ENCODE peak calls at places on chromosome 14, in four cellular contexts. One of them, this sample, is unnamed. For H3K4me1, the result is how much of the 10 kb centered on the place peaks cover.

GRCh38 chr14:80872645-80873044 is 68.9 kb downstream of the CEP128 start:
- DNase-seq in colonic mucosa: no peak
- DNase-seq in HCT116: no peak
- DNase-seq in stomach: no peak
- DNase-seq in this sample: no peak

GRCh38 chr14:63045234-63045611 is at the start of gene KCNH5:
- DNase-seq in colonic mucosa: no peak
- DNase-seq in HCT116: no peak
- DNase-seq in stomach: no peak
- DNase-seq in this sample: peak

GRCh38 chr14:100400115-100400514 is 77.0 kb downstream of the SLC25A47 start:
- DNase-seq in colonic mucosa: peak
- DNase-seq in HCT116: no peak
- DNase-seq in stomach: peak
- DNase-seq in this sample: no peak

GRCh38 chr14:95432152-95433093 is 84.0 kb downstream of the SYNE3 start:
- DNase-seq in colonic mucosa: peak
- DNase-seq in HCT116: no peak
- DNase-seq in stomach: peak
- DNase-seq in this sample: peak

GRCh38 chr14:68880581-68881105 is 87.8 kb upstream of the ZFP36L1 start:
- DNase-seq in colonic mucosa: no peak
- DNase-seq in HCT116: no peak
- DNase-seq in stomach: no peak
- DNase-seq in this sample: no peak

GRCh38 chr14:91155626-91156089 is 41.8 kb downstream of the DGLUCY start:
- DNase-seq in colonic mucosa: peak
- DNase-seq in HCT116: no peak
- DNase-seq in stomach: no peak
- DNase-seq in this sample: no peak

GRCh38 chr14:86787782-86788181 is 1205.2 kb downstream of the GALC start:
- DNase-seq in colonic mucosa: no peak
- DNase-seq in HCT116: no peak
- DNase-seq in stomach: no peak
- DNase-seq in this sample: no peak

GRCh38 chr14:76218660-76219059 is 66.9 kb downstream of the GPATCH2L start:
- DNase-seq in colonic mucosa: no peak
- DNase-seq in HCT116: no peak
- DNase-seq in stomach: no peak
- DNase-seq in this sample: no peak

GRCh38 chr14:55389330-55389729 is 22.3 kb downstream of the ATG14 start:
- DNase-seq in colonic mucosa: no peak
- DNase-seq in HCT116: no peak
- DNase-seq in stomach: no peak
- DNase-seq in this sample: no peak

GRCh38 chr14:77950371-77950770 is 150.5 kb downstream of the ADCK1 start:
- DNase-seq in colonic mucosa: no peak
- DNase-seq in HCT116: no peak
- DNase-seq in stomach: no peak
- DNase-seq in this sample: no peak

GRCh38 chr14:50257728-50258127 is 26.4 kb upstream of the SOS2 start:
- DNase-seq in colonic mucosa: no peak
- DNase-seq in HCT116: no peak
- DNase-seq in stomach: no peak
- DNase-seq in this sample: no peak

GRCh38 chr14:74935340-74935640 is 12.2 kb upstream of the RPS6KL1 start:
- DNase-seq in colonic mucosa: no peak
- DNase-seq in HCT116: no peak
- DNase-seq in stomach: no peak
- DNase-seq in this sample: no peak

GRCh38 chr14:88993946-88994345 is 169.5 kb downstream of the TTC8 start:
- DNase-seq in colonic mucosa: no peak
- DNase-seq in HCT116: no peak
- DNase-seq in stomach: no peak
- DNase-seq in this sample: peak

GRCh38 chr14:21069388-21070082 is 569 bp upstream of the ARHGEF40 start:
- DNase-seq in colonic mucosa: no peak
- DNase-seq in HCT116: no peak
- DNase-seq in stomach: no peak
- DNase-seq in this sample: no peak

GRCh38 chr14:21019377-21019776 is 5.5 kb downstream of the NDRG2 start:
- DNase-seq in colonic mucosa: no peak
- DNase-seq in HCT116: no peak
- DNase-seq in stomach: no peak
- DNase-seq in this sample: no peak

GRCh38 chr14:68788275-68789001 is 4.4 kb downstream of the ZFP36L1 start:
- DNase-seq in colonic mucosa: no peak
- DNase-seq in HCT116: no peak
- DNase-seq in stomach: no peak
- DNase-seq in this sample: no peak

GRCh38 chr14:34052658-34053014 is 101.8 kb upstream of the EGLN3 start:
- DNase-seq in colonic mucosa: peak
- DNase-seq in HCT116: peak
- DNase-seq in stomach: peak
- DNase-seq in this sample: peak

GRCh38 chr14:93183596-93184317 is 940 bp downstream of the MOAP1 start:
- DNase-seq in colonic mucosa: no peak
- DNase-seq in HCT116: no peak
- DNase-seq in stomach: no peak
- DNase-seq in this sample: no peak

GRCh38 chr14:68734231-68734732 is 58.6 kb downstream of the ZFP36L1 start:
- DNase-seq in colonic mucosa: no peak
- DNase-seq in HCT116: no peak
- DNase-seq in stomach: no peak
- DNase-seq in this sample: no peak

GRCh38 chr14:50198503-50198902 is 32.9 kb downstream of the SOS2 start:
- DNase-seq in colonic mucosa: no peak
- DNase-seq in HCT116: no peak
- DNase-seq in stomach: no peak
- DNase-seq in this sample: no peak

GRCh38 chr14:41925409-41925808 is 318.7 kb downstream of the LRFN5 start:
- DNase-seq in colonic mucosa: no peak
- DNase-seq in HCT116: peak
- DNase-seq in stomach: no peak
- DNase-seq in this sample: peak

GRCh38 chr14:99628832-99629618 is 15.9 kb upstream of the HHIPL1 start:
- DNase-seq in colonic mucosa: peak
- DNase-seq in HCT116: peak
- DNase-seq in stomach: peak
- DNase-seq in this sample: peak

GRCh38 chr14:94005324-94005723 is 8.2 kb downstream of the CCDC197 start:
- DNase-seq in colonic mucosa: no peak
- DNase-seq in HCT116: no peak
- DNase-seq in stomach: no peak
- DNase-seq in this sample: no peak

GRCh38 chr14:74786916-74787315 is 23.8 kb downstream of the YLPM1 start:
- DNase-seq in colonic mucosa: no peak
- DNase-seq in HCT116: no peak
- DNase-seq in stomach: no peak
- DNase-seq in this sample: no peak

GRCh38 chr14:105488781-105489606 is 2.1 kb upstream of the TEDC1 start:
- DNase-seq in colonic mucosa: peak
- DNase-seq in HCT116: no peak
- DNase-seq in stomach: no peak
- DNase-seq in this sample: no peak

GRCh38 chr14:75295491-75296338 is 17.1 kb downstream of the FOS start:
- DNase-seq in colonic mucosa: peak
- DNase-seq in HCT116: no peak
- DNase-seq in stomach: peak
- DNase-seq in this sample: peak

GRCh38 chr14:26163761-26164160 is 434.1 kb downstream of the NOVA1 start:
- DNase-seq in colonic mucosa: no peak
- DNase-seq in HCT116: no peak
- DNase-seq in stomach: no peak
- DNase-seq in this sample: peak

GRCh38 chr14:87916886-87917275 is 76.1 kb downstream of the GALC start:
- DNase-seq in colonic mucosa: no peak
- DNase-seq in HCT116: no peak
- DNase-seq in stomach: no peak
- DNase-seq in this sample: no peak

GRCh38 chr14:91893659-91894058 is 26.3 kb upstream of the TC2N start:
- DNase-seq in colonic mucosa: no peak
- DNase-seq in HCT116: no peak
- DNase-seq in stomach: no peak
- DNase-seq in this sample: no peak

GRCh38 chr14:56633544-56633943 is 53.9 kb downstream of the TMEM260 start:
- DNase-seq in colonic mucosa: no peak
- DNase-seq in HCT116: no peak
- DNase-seq in stomach: no peak
- DNase-seq in this sample: no peak

GRCh38 chr14:30990766-30991165 is 34.7 kb upstream of the AP4S1 start:
- DNase-seq in colonic mucosa: no peak
- DNase-seq in HCT116: no peak
- DNase-seq in stomach: no peak
- DNase-seq in this sample: no peak
- H3K4me1 ChIP-seq in colonic mucosa: under half
- H3K4me1 ChIP-seq in HCT116: under half
- H3K4me1 ChIP-seq in stomach: under half
- H3K4me1 ChIP-seq in this sample: half or more

DNA sequence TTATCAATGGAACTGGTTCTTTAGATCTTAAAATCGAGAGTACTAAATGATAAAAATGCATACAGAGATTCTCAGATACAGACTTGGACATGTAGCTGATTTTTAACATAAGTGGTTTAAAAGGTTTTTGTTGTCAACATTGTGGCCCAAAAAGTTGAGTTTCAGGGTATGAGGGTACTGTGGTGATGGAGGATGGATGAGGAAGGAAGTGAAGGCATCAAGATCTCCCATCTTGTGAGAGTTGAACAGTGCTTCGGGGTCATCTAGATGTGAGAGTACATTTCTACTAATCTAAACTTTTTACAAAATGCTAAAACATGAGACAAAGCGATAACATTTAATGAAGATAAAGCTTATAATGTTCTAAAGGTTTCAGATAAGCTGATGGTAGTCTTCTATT is 452.6 kb downstream of the PCNX1 start:
- DNase-seq in colonic mucosa: no peak
- DNase-seq in HCT116: no peak
- DNase-seq in stomach: no peak
- DNase-seq in this sample: no peak
- H3K4me1 ChIP-seq in colonic mucosa: under half
- H3K4me1 ChIP-seq in HCT116: under half
- H3K4me1 ChIP-seq in stomach: under half
- H3K4me1 ChIP-seq in this sample: under half

GRCh38 chr14:67487332-67487731 is 1.2 kb downstream of the TMEM229B start:
- DNase-seq in colonic mucosa: no peak
- DNase-seq in HCT116: no peak
- DNase-seq in stomach: no peak
- DNase-seq in this sample: no peak

GRCh38 chr14:67483599-67484270 is 4.8 kb downstream of the TMEM229B start:
- DNase-seq in colonic mucosa: no peak
- DNase-seq in HCT116: no peak
- DNase-seq in stomach: no peak
- DNase-seq in this sample: no peak

GRCh38 chr14:67485501-67486095 is 2.9 kb downstream of the TMEM229B start:
- DNase-seq in colonic mucosa: no peak
- DNase-seq in HCT116: no peak
- DNase-seq in stomach: no peak
- DNase-seq in this sample: no peak

GRCh38 chr14:67487937-67488893 is at the start of gene TMEM229B:
- DNase-seq in colonic mucosa: peak
- DNase-seq in HCT116: no peak
- DNase-seq in stomach: peak
- DNase-seq in this sample: no peak

GRCh38 chr14:67486890-67487289 is 1.6 kb downstream of the TMEM229B start:
- DNase-seq in colonic mucosa: no peak
- DNase-seq in HCT116: no peak
- DNase-seq in stomach: no peak
- DNase-seq in this sample: no peak
- H3K4me1 ChIP-seq in colonic mucosa: under half
- H3K4me1 ChIP-seq in HCT116: under half
- H3K4me1 ChIP-seq in stomach: under half
- H3K4me1 ChIP-seq in this sample: under half

GRCh38 chr14:104224516-104225281 is 86.3 kb downstream of the KIF26A start:
- DNase-seq in colonic mucosa: peak
- DNase-seq in HCT116: no peak
- DNase-seq in stomach: no peak
- DNase-seq in this sample: peak
- H3K4me1 ChIP-seq in colonic mucosa: under half
- H3K4me1 ChIP-seq in HCT116: under half
- H3K4me1 ChIP-seq in stomach: under half
- H3K4me1 ChIP-seq in this sample: under half

This sample was measured in A549.